ENCODE peak calls at places on chromosomes 4 and X, in seven cellular contexts. One of them, this sample, is unnamed.

GRCh38 chr4:145843148-145843547 is 95.5 kb downstream of the ZNF827 start:
- DNase-seq in stimulated activated CD8-positive, alpha-beta memory T cell treated with anti-CD3 and anti-CD28 coated beads, Interleukin-7, amount 100 ng/mL, for 48 hours: no peak
- DNase-seq in activated CD8-positive, alpha-beta memory T cell treated with anti-CD3 and anti-CD28 coated beads for 4 hours: no peak
- DNase-seq in M059J: peak; percentile 71
- DNase-seq in CD4-positive, alpha-beta memory T cell: no peak
- DNase-seq in HT1080: peak; percentile 81
- DNase-seq in Ammon's horn: no peak
- DNase-seq in this sample: no peak

GRCh38 chr4:118086334-118086733 is 52.0 kb downstream of the NDST3 start:
- DNase-seq in stimulated activated CD8-positive, alpha-beta memory T cell treated with anti-CD3 and anti-CD28 coated beads, Interleukin-7, amount 100 ng/mL, for 48 hours: peak; percentile 30
- DNase-seq in CD4-positive, alpha-beta memory T cell: no peak
- DNase-seq in HT1080: peak; percentile 89
- DNase-seq in M059J: peak; percentile 76
- DNase-seq in Ammon's horn: peak; percentile 33
- DNase-seq in activated CD8-positive, alpha-beta memory T cell treated with anti-CD3 and anti-CD28 coated beads for 4 hours: no peak
- DNase-seq in this sample: peak; percentile 74

GRCh38 chrX:154019633-154020499 is at the start of gene IRAK1:
- DNase-seq in stimulated activated CD8-positive, alpha-beta memory T cell treated with anti-CD3 and anti-CD28 coated beads, Interleukin-7, amount 100 ng/mL, for 48 hours: no peak
- DNase-seq in HT1080: peak; percentile 27
- DNase-seq in CD4-positive, alpha-beta memory T cell: peak; percentile 54
- DNase-seq in activated CD8-positive, alpha-beta memory T cell treated with anti-CD3 and anti-CD28 coated beads for 4 hours: no peak
- DNase-seq in M059J: peak; percentile 74
- DNase-seq in Ammon's horn: no peak
- DNase-seq in this sample: no peak

GRCh38 chr4:142566243-142566642 is 279.9 kb downstream of the INPP4B start:
- DNase-seq in activated CD8-positive, alpha-beta memory T cell treated with anti-CD3 and anti-CD28 coated beads for 4 hours: no peak
- DNase-seq in M059J: no peak
- DNase-seq in CD4-positive, alpha-beta memory T cell: no peak
- DNase-seq in HT1080: no peak
- DNase-seq in Ammon's horn: no peak
- DNase-seq in stimulated activated CD8-positive, alpha-beta memory T cell treated with anti-CD3 and anti-CD28 coated beads, Interleukin-7, amount 100 ng/mL, for 48 hours: no peak
- DNase-seq in this sample: no peak

GRCh38 chr4:8675383-8675782 is 82.8 kb downstream of the CPZ start:
- DNase-seq in CD4-positive, alpha-beta memory T cell: no peak
- DNase-seq in Ammon's horn: no peak
- DNase-seq in activated CD8-positive, alpha-beta memory T cell treated with anti-CD3 and anti-CD28 coated beads for 4 hours: no peak
- DNase-seq in stimulated activated CD8-positive, alpha-beta memory T cell treated with anti-CD3 and anti-CD28 coated beads, Interleukin-7, amount 100 ng/mL, for 48 hours: no peak
- DNase-seq in M059J: peak; percentile 12
- DNase-seq in HT1080: peak; percentile 25
- DNase-seq in this sample: no peak

GRCh38 chr4:8344387-8344786 is 74.8 kb downstream of the HTRA3 start:
- DNase-seq in HT1080: no peak
- DNase-seq in M059J: no peak
- DNase-seq in CD4-positive, alpha-beta memory T cell: no peak
- DNase-seq in Ammon's horn: no peak
- DNase-seq in stimulated activated CD8-positive, alpha-beta memory T cell treated with anti-CD3 and anti-CD28 coated beads, Interleukin-7, amount 100 ng/mL, for 48 hours: no peak
- DNase-seq in activated CD8-positive, alpha-beta memory T cell treated with anti-CD3 and anti-CD28 coated beads for 4 hours: no peak
- DNase-seq in this sample: no peak

GRCh38 chr4:156778093-156778492 is 193.5 kb downstream of the PDGFC start:
- DNase-seq in HT1080: no peak
- DNase-seq in Ammon's horn: no peak
- DNase-seq in CD4-positive, alpha-beta memory T cell: no peak
- DNase-seq in M059J: peak; percentile 55
- DNase-seq in stimulated activated CD8-positive, alpha-beta memory T cell treated with anti-CD3 and anti-CD28 coated beads, Interleukin-7, amount 100 ng/mL, for 48 hours: no peak
- DNase-seq in activated CD8-positive, alpha-beta memory T cell treated with anti-CD3 and anti-CD28 coated beads for 4 hours: no peak
- DNase-seq in this sample: no peak

GRCh38 chrX:122552291-122552800 is 631.7 kb upstream of the GRIA3 start:
- DNase-seq in stimulated activated CD8-positive, alpha-beta memory T cell treated with anti-CD3 and anti-CD28 coated beads, Interleukin-7, amount 100 ng/mL, for 48 hours: no peak
- DNase-seq in CD4-positive, alpha-beta memory T cell: no peak
- DNase-seq in HT1080: no peak
- DNase-seq in activated CD8-positive, alpha-beta memory T cell treated with anti-CD3 and anti-CD28 coated beads for 4 hours: no peak
- DNase-seq in Ammon's horn: no peak
- DNase-seq in M059J: peak; percentile 15
- DNase-seq in this sample: no peak

GRCh38 chr4:93018243-93018642 is 714.5 kb downstream of the GRID2 start:
- DNase-seq in HT1080: no peak
- DNase-seq in CD4-positive, alpha-beta memory T cell: no peak
- DNase-seq in stimulated activated CD8-positive, alpha-beta memory T cell treated with anti-CD3 and anti-CD28 coated beads, Interleukin-7, amount 100 ng/mL, for 48 hours: no peak
- DNase-seq in M059J: peak; percentile 17
- DNase-seq in activated CD8-positive, alpha-beta memory T cell treated with anti-CD3 and anti-CD28 coated beads for 4 hours: no peak
- DNase-seq in Ammon's horn: no peak
- DNase-seq in this sample: no peak

GRCh38 chrX:118347131-118347530 is 1.2 kb downstream of the WDR44 start:
- DNase-seq in CD4-positive, alpha-beta memory T cell: no peak
- DNase-seq in Ammon's horn: no peak
- DNase-seq in M059J: peak; percentile 81
- DNase-seq in HT1080: peak; percentile 41
- DNase-seq in stimulated activated CD8-positive, alpha-beta memory T cell treated with anti-CD3 and anti-CD28 coated beads, Interleukin-7, amount 100 ng/mL, for 48 hours: no peak
- DNase-seq in activated CD8-positive, alpha-beta memory T cell treated with anti-CD3 and anti-CD28 coated beads for 4 hours: no peak
- DNase-seq in this sample: peak; percentile 19

GRCh38 chr4:68304731-68305130 is 45.2 kb downstream of the YTHDC1 start:
- DNase-seq in M059J: no peak
- DNase-seq in Ammon's horn: no peak
- DNase-seq in HT1080: no peak
- DNase-seq in CD4-positive, alpha-beta memory T cell: no peak
- DNase-seq in activated CD8-positive, alpha-beta memory T cell treated with anti-CD3 and anti-CD28 coated beads for 4 hours: no peak
- DNase-seq in stimulated activated CD8-positive, alpha-beta memory T cell treated with anti-CD3 and anti-CD28 coated beads, Interleukin-7, amount 100 ng/mL, for 48 hours: no peak
- DNase-seq in this sample: no peak

GRCh38 chr4:304987-305680 is at the start of gene ZNF732:
- DNase-seq in HT1080: no peak
- DNase-seq in Ammon's horn: peak; percentile 33
- DNase-seq in activated CD8-positive, alpha-beta memory T cell treated with anti-CD3 and anti-CD28 coated beads for 4 hours: no peak
- DNase-seq in CD4-positive, alpha-beta memory T cell: no peak
- DNase-seq in stimulated activated CD8-positive, alpha-beta memory T cell treated with anti-CD3 and anti-CD28 coated beads, Interleukin-7, amount 100 ng/mL, for 48 hours: no peak
- DNase-seq in M059J: no peak
- DNase-seq in this sample: peak; percentile 53

GRCh38 chr4:47049347-47049746 is 18.0 kb downstream of the GABRB1 start:
- DNase-seq in HT1080: no peak
- DNase-seq in M059J: no peak
- DNase-seq in Ammon's horn: no peak
- DNase-seq in stimulated activated CD8-positive, alpha-beta memory T cell treated with anti-CD3 and anti-CD28 coated beads, Interleukin-7, amount 100 ng/mL, for 48 hours: no peak
- DNase-seq in CD4-positive, alpha-beta memory T cell: no peak
- DNase-seq in activated CD8-positive, alpha-beta memory T cell treated with anti-CD3 and anti-CD28 coated beads for 4 hours: no peak
- DNase-seq in this sample: no peak

GRCh38 chr4:2075987-2076907 is 17.1 kb downstream of the NAT8L start:
- DNase-seq in CD4-positive, alpha-beta memory T cell: no peak
- DNase-seq in HT1080: no peak
- DNase-seq in stimulated activated CD8-positive, alpha-beta memory T cell treated with anti-CD3 and anti-CD28 coated beads, Interleukin-7, amount 100 ng/mL, for 48 hours: no peak
- DNase-seq in activated CD8-positive, alpha-beta memory T cell treated with anti-CD3 and anti-CD28 coated beads for 4 hours: no peak
- DNase-seq in M059J: no peak
- DNase-seq in Ammon's horn: no peak
- DNase-seq in this sample: no peak

GRCh38 chr4:121642876-121643585 is 53.7 kb downstream of the ANXA5 start:
- DNase-seq in CD4-positive, alpha-beta memory T cell: no peak
- DNase-seq in M059J: no peak
- DNase-seq in stimulated activated CD8-positive, alpha-beta memory T cell treated with anti-CD3 and anti-CD28 coated beads, Interleukin-7, amount 100 ng/mL, for 48 hours: no peak
- DNase-seq in HT1080: no peak
- DNase-seq in Ammon's horn: no peak
- DNase-seq in activated CD8-positive, alpha-beta memory T cell treated with anti-CD3 and anti-CD28 coated beads for 4 hours: no peak
- DNase-seq in this sample: no peak

GRCh38 chrX:332916-333610 is 14.5 kb upstream of the GTPBP6 start:
- DNase-seq in CD4-positive, alpha-beta memory T cell: no peak
- DNase-seq in stimulated activated CD8-positive, alpha-beta memory T cell treated with anti-CD3 and anti-CD28 coated beads, Interleukin-7, amount 100 ng/mL, for 48 hours: no peak
- DNase-seq in M059J: no peak
- DNase-seq in HT1080: no peak
- DNase-seq in activated CD8-positive, alpha-beta memory T cell treated with anti-CD3 and anti-CD28 coated beads for 4 hours: no peak
- DNase-seq in Ammon's horn: no peak
- DNase-seq in this sample: no peak

GRCh38 chr4:38837849-38838248 is 18.8 kb downstream of the TLR6 start:
- DNase-seq in CD4-positive, alpha-beta memory T cell: peak; percentile 57
- DNase-seq in stimulated activated CD8-positive, alpha-beta memory T cell treated with anti-CD3 and anti-CD28 coated beads, Interleukin-7, amount 100 ng/mL, for 48 hours: no peak
- DNase-seq in HT1080: peak; percentile 70
- DNase-seq in M059J: peak; percentile 76
- DNase-seq in Ammon's horn: no peak
- DNase-seq in activated CD8-positive, alpha-beta memory T cell treated with anti-CD3 and anti-CD28 coated beads for 4 hours: no peak
- DNase-seq in this sample: no peak

GRCh38 chr4:143391261-143391660 is 54.6 kb downstream of the GAB1 start:
- DNase-seq in HT1080: no peak
- DNase-seq in M059J: no peak
- DNase-seq in Ammon's horn: no peak
- DNase-seq in activated CD8-positive, alpha-beta memory T cell treated with anti-CD3 and anti-CD28 coated beads for 4 hours: no peak
- DNase-seq in CD4-positive, alpha-beta memory T cell: no peak
- DNase-seq in stimulated activated CD8-positive, alpha-beta memory T cell treated with anti-CD3 and anti-CD28 coated beads, Interleukin-7, amount 100 ng/mL, for 48 hours: no peak
- DNase-seq in this sample: no peak

GRCh38 chr4:40316333-40316781 is 18.8 kb upstream of the CHRNA9 start:
- DNase-seq in HT1080: peak; percentile 84
- DNase-seq in CD4-positive, alpha-beta memory T cell: peak; percentile 68
- DNase-seq in activated CD8-positive, alpha-beta memory T cell treated with anti-CD3 and anti-CD28 coated beads for 4 hours: no peak
- DNase-seq in Ammon's horn: peak; percentile 63
- DNase-seq in stimulated activated CD8-positive, alpha-beta memory T cell treated with anti-CD3 and anti-CD28 coated beads, Interleukin-7, amount 100 ng/mL, for 48 hours: no peak
- DNase-seq in M059J: peak; percentile 97
- DNase-seq in this sample: no peak

GRCh38 chr4:133600008-133600407 is 450.9 kb downstream of the PCDH10 start:
- DNase-seq in stimulated activated CD8-positive, alpha-beta memory T cell treated with anti-CD3 and anti-CD28 coated beads, Interleukin-7, amount 100 ng/mL, for 48 hours: no peak
- DNase-seq in activated CD8-positive, alpha-beta memory T cell treated with anti-CD3 and anti-CD28 coated beads for 4 hours: no peak
- DNase-seq in Ammon's horn: no peak
- DNase-seq in M059J: no peak
- DNase-seq in HT1080: peak; percentile 29
- DNase-seq in CD4-positive, alpha-beta memory T cell: no peak
- DNase-seq in this sample: no peak

GRCh38 chrX:155216940-155217450 is 735 bp downstream of the VBP1 start:
- DNase-seq in stimulated activated CD8-positive, alpha-beta memory T cell treated with anti-CD3 and anti-CD28 coated beads, Interleukin-7, amount 100 ng/mL, for 48 hours: no peak
- DNase-seq in Ammon's horn: peak; percentile 13
- DNase-seq in M059J: peak; percentile 46
- DNase-seq in activated CD8-positive, alpha-beta memory T cell treated with anti-CD3 and anti-CD28 coated beads for 4 hours: no peak
- DNase-seq in CD4-positive, alpha-beta memory T cell: no peak
- DNase-seq in HT1080: no peak
- DNase-seq in this sample: peak; percentile 62

GRCh38 chr4:128686810-128687209 is 122.7 kb upstream of the JADE1 start:
- DNase-seq in Ammon's horn: no peak
- DNase-seq in HT1080: no peak
- DNase-seq in activated CD8-positive, alpha-beta memory T cell treated with anti-CD3 and anti-CD28 coated beads for 4 hours: no peak
- DNase-seq in M059J: no peak
- DNase-seq in stimulated activated CD8-positive, alpha-beta memory T cell treated with anti-CD3 and anti-CD28 coated beads, Interleukin-7, amount 100 ng/mL, for 48 hours: no peak
- DNase-seq in CD4-positive, alpha-beta memory T cell: no peak
- DNase-seq in this sample: no peak

GRCh38 chr4:20178902-20179576 is 72.7 kb upstream of the SLIT2 start:
- DNase-seq in M059J: no peak
- DNase-seq in HT1080: no peak
- DNase-seq in CD4-positive, alpha-beta memory T cell: no peak
- DNase-seq in stimulated activated CD8-positive, alpha-beta memory T cell treated with anti-CD3 and anti-CD28 coated beads, Interleukin-7, amount 100 ng/mL, for 48 hours: no peak
- DNase-seq in activated CD8-positive, alpha-beta memory T cell treated with anti-CD3 and anti-CD28 coated beads for 4 hours: no peak
- DNase-seq in Ammon's horn: no peak
- DNase-seq in this sample: no peak

GRCh38 chr4:113784497-113785254 is 23.1 kb upstream of the CAMK2D start:
- DNase-seq in HT1080: peak; percentile 98
- DNase-seq in activated CD8-positive, alpha-beta memory T cell treated with anti-CD3 and anti-CD28 coated beads for 4 hours: no peak
- DNase-seq in CD4-positive, alpha-beta memory T cell: no peak
- DNase-seq in M059J: peak; percentile 96
- DNase-seq in Ammon's horn: peak; percentile 47
- DNase-seq in stimulated activated CD8-positive, alpha-beta memory T cell treated with anti-CD3 and anti-CD28 coated beads, Interleukin-7, amount 100 ng/mL, for 48 hours: no peak
- DNase-seq in this sample: no peak

GRCh38 chrX:17617794-17618193 is 119.5 kb upstream of the SCML1 start:
- DNase-seq in CD4-positive, alpha-beta memory T cell: no peak
- DNase-seq in HT1080: no peak
- DNase-seq in activated CD8-positive, alpha-beta memory T cell treated with anti-CD3 and anti-CD28 coated beads for 4 hours: no peak
- DNase-seq in Ammon's horn: no peak
- DNase-seq in stimulated activated CD8-positive, alpha-beta memory T cell treated with anti-CD3 and anti-CD28 coated beads, Interleukin-7, amount 100 ng/mL, for 48 hours: no peak
- DNase-seq in M059J: no peak
- DNase-seq in this sample: peak; percentile 39

GRCh38 chr4:122635205-122635604 is 14.3 kb upstream of the IL21 start:
- DNase-seq in HT1080: peak; percentile 4
- DNase-seq in activated CD8-positive, alpha-beta memory T cell treated with anti-CD3 and anti-CD28 coated beads for 4 hours: no peak
- DNase-seq in Ammon's horn: no peak
- DNase-seq in M059J: no peak
- DNase-seq in CD4-positive, alpha-beta memory T cell: no peak
- DNase-seq in stimulated activated CD8-positive, alpha-beta memory T cell treated with anti-CD3 and anti-CD28 coated beads, Interleukin-7, amount 100 ng/mL, for 48 hours: no peak
- DNase-seq in this sample: no peak

GRCh38 chrX:94871640-94872039 is 1197.6 kb downstream of the FAM133A start:
- DNase-seq in CD4-positive, alpha-beta memory T cell: no peak
- DNase-seq in Ammon's horn: no peak
- DNase-seq in activated CD8-positive, alpha-beta memory T cell treated with anti-CD3 and anti-CD28 coated beads for 4 hours: no peak
- DNase-seq in stimulated activated CD8-positive, alpha-beta memory T cell treated with anti-CD3 and anti-CD28 coated beads, Interleukin-7, amount 100 ng/mL, for 48 hours: no peak
- DNase-seq in M059J: no peak
- DNase-seq in HT1080: no peak
- DNase-seq in this sample: no peak

GRCh38 chr4:55830741-55831140 is 11.2 kb downstream of the EXOC1L start:
- DNase-seq in stimulated activated CD8-positive, alpha-beta memory T cell treated with anti-CD3 and anti-CD28 coated beads, Interleukin-7, amount 100 ng/mL, for 48 hours: no peak
- DNase-seq in Ammon's horn: no peak
- DNase-seq in M059J: peak; percentile 50
- DNase-seq in CD4-positive, alpha-beta memory T cell: no peak
- DNase-seq in HT1080: no peak
- DNase-seq in activated CD8-positive, alpha-beta memory T cell treated with anti-CD3 and anti-CD28 coated beads for 4 hours: no peak
- DNase-seq in this sample: no peak

GRCh38 chr4:90498175-90498574 is 371.0 kb downstream of the CCSER1 start:
- DNase-seq in HT1080: no peak
- DNase-seq in Ammon's horn: no peak
- DNase-seq in activated CD8-positive, alpha-beta memory T cell treated with anti-CD3 and anti-CD28 coated beads for 4 hours: no peak
- DNase-seq in stimulated activated CD8-positive, alpha-beta memory T cell treated with anti-CD3 and anti-CD28 coated beads, Interleukin-7, amount 100 ng/mL, for 48 hours: no peak
- DNase-seq in M059J: no peak
- DNase-seq in CD4-positive, alpha-beta memory T cell: no peak
- DNase-seq in this sample: no peak

GRCh38 chrX:46961574-46962279 is 49.5 kb downstream of the JADE3 start:
- DNase-seq in activated CD8-positive, alpha-beta memory T cell treated with anti-CD3 and anti-CD28 coated beads for 4 hours: no peak
- DNase-seq in M059J: no peak
- DNase-seq in stimulated activated CD8-positive, alpha-beta memory T cell treated with anti-CD3 and anti-CD28 coated beads, Interleukin-7, amount 100 ng/mL, for 48 hours: no peak
- DNase-seq in Ammon's horn: peak; percentile 13
- DNase-seq in CD4-positive, alpha-beta memory T cell: no peak
- DNase-seq in HT1080: no peak
- DNase-seq in this sample: peak; percentile 33

GRCh38 chr4:2256156-2256731 is 5.7 kb downstream of the MXD4 start:
- DNase-seq in HT1080: no peak
- DNase-seq in M059J: no peak
- DNase-seq in activated CD8-positive, alpha-beta memory T cell treated with anti-CD3 and anti-CD28 coated beads for 4 hours: no peak
- DNase-seq in Ammon's horn: no peak
- DNase-seq in stimulated activated CD8-positive, alpha-beta memory T cell treated with anti-CD3 and anti-CD28 coated beads, Interleukin-7, amount 100 ng/mL, for 48 hours: no peak
- DNase-seq in CD4-positive, alpha-beta memory T cell: no peak
- DNase-seq in this sample: no peak

GRCh38 chrX:106791495-106791894 is 11.0 kb upstream of the TBC1D8B start:
- DNase-seq in HT1080: no peak
- DNase-seq in CD4-positive, alpha-beta memory T cell: no peak
- DNase-seq in Ammon's horn: no peak
- DNase-seq in M059J: peak; percentile 7
- DNase-seq in stimulated activated CD8-positive, alpha-beta memory T cell treated with anti-CD3 and anti-CD28 coated beads, Interleukin-7, amount 100 ng/mL, for 48 hours: no peak
- DNase-seq in activated CD8-positive, alpha-beta memory T cell treated with anti-CD3 and anti-CD28 coated beads for 4 hours: no peak
- DNase-seq in this sample: no peak

GRCh38 chr4:74793757-74794340 is 474 bp downstream of the BTC start:
- DNase-seq in HT1080: peak; percentile 48
- DNase-seq in stimulated activated CD8-positive, alpha-beta memory T cell treated with anti-CD3 and anti-CD28 coated beads, Interleukin-7, amount 100 ng/mL, for 48 hours: no peak
- DNase-seq in CD4-positive, alpha-beta memory T cell: no peak
- DNase-seq in M059J: peak; percentile 29
- DNase-seq in activated CD8-positive, alpha-beta memory T cell treated with anti-CD3 and anti-CD28 coated beads for 4 hours: no peak
- DNase-seq in Ammon's horn: peak; percentile 10
- DNase-seq in this sample: no peak

GRCh38 chrX:36803151-36803550 is 205.0 kb upstream of the FAM47C start:
- DNase-seq in activated CD8-positive, alpha-beta memory T cell treated with anti-CD3 and anti-CD28 coated beads for 4 hours: no peak
- DNase-seq in stimulated activated CD8-positive, alpha-beta memory T cell treated with anti-CD3 and anti-CD28 coated beads, Interleukin-7, amount 100 ng/mL, for 48 hours: no peak
- DNase-seq in HT1080: no peak
- DNase-seq in Ammon's horn: no peak
- DNase-seq in CD4-positive, alpha-beta memory T cell: no peak
- DNase-seq in M059J: no peak
- DNase-seq in this sample: no peak

GRCh38 chr4:183344523-183345255 is 22.5 kb upstream of the CLDN24 start:
- DNase-seq in Ammon's horn: no peak
- DNase-seq in stimulated activated CD8-positive, alpha-beta memory T cell treated with anti-CD3 and anti-CD28 coated beads, Interleukin-7, amount 100 ng/mL, for 48 hours: no peak
- DNase-seq in M059J: no peak
- DNase-seq in CD4-positive, alpha-beta memory T cell: no peak
- DNase-seq in HT1080: no peak
- DNase-seq in activated CD8-positive, alpha-beta memory T cell treated with anti-CD3 and anti-CD28 coated beads for 4 hours: no peak
- DNase-seq in this sample: no peak

GRCh38 chrX:31297881-31298280 is 226.0 kb upstream of the FTHL17 start:
- DNase-seq in CD4-positive, alpha-beta memory T cell: no peak
- DNase-seq in stimulated activated CD8-positive, alpha-beta memory T cell treated with anti-CD3 and anti-CD28 coated beads, Interleukin-7, amount 100 ng/mL, for 48 hours: no peak
- DNase-seq in M059J: no peak
- DNase-seq in activated CD8-positive, alpha-beta memory T cell treated with anti-CD3 and anti-CD28 coated beads for 4 hours: no peak
- DNase-seq in HT1080: no peak
- DNase-seq in Ammon's horn: no peak
- DNase-seq in this sample: no peak

GRCh38 chr4:5029447-5029846 is 10.2 kb upstream of the CYTL1 start:
- DNase-seq in activated CD8-positive, alpha-beta memory T cell treated with anti-CD3 and anti-CD28 coated beads for 4 hours: no peak
- DNase-seq in HT1080: no peak
- DNase-seq in M059J: no peak
- DNase-seq in stimulated activated CD8-positive, alpha-beta memory T cell treated with anti-CD3 and anti-CD28 coated beads, Interleukin-7, amount 100 ng/mL, for 48 hours: no peak
- DNase-seq in Ammon's horn: no peak
- DNase-seq in CD4-positive, alpha-beta memory T cell: no peak
- DNase-seq in this sample: no peak

GRCh38 chrX:121103381-121103780 is 56.0 kb downstream of the GLUD2 start:
- DNase-seq in Ammon's horn: no peak
- DNase-seq in CD4-positive, alpha-beta memory T cell: no peak
- DNase-seq in HT1080: no peak
- DNase-seq in activated CD8-positive, alpha-beta memory T cell treated with anti-CD3 and anti-CD28 coated beads for 4 hours: no peak
- DNase-seq in stimulated activated CD8-positive, alpha-beta memory T cell treated with anti-CD3 and anti-CD28 coated beads, Interleukin-7, amount 100 ng/mL, for 48 hours: no peak
- DNase-seq in M059J: no peak
- DNase-seq in this sample: no peak

This sample was measured in G401.